ENCODE peak calls at places on chromosomes 5 and 9, in four cellular contexts. L is brain pericyte, A is neural crest cell, W is SHP77. O is an unnamed sample.

GRCh38 chr5:143153332-143154119 is 250.0 kb downstream of the NR3C1 start:
- DNase-seq in L (no peak), A (no peak), W (no peak), O (peak)

GRCh38 chr9:122221223-122221811 is 7.4 kb downstream of the LHX6 start:
- DNase-seq in L (no peak), A (no peak), W (no peak), O (no peak)

GRCh38 chr9:115117999-115118470 is at the start of gene TNC:
- DNase-seq in L (peak), A (peak), W (peak), O (no peak)

GRCh38 chr5:172280937-172281336 is 2.6 kb downstream of the UBTD2 start:
- DNase-seq in L (no peak), A (no peak), W (no peak), O (no peak)

GRCh38 chr9:107425110-107426025 is 64.2 kb downstream of the KLF4 start:
- DNase-seq in L (peak), A (peak), W (no peak), O (peak)

GRCh38 chr9:23587433-23587832 is 238.6 kb downstream of the ELAVL2 start:
- DNase-seq in L (no peak), A (no peak), W (no peak), O (no peak)

GRCh38 chr5:111779260-111780254 is 22.6 kb upstream of the NREP start:
- DNase-seq in L (no peak), A (no peak), W (no peak), O (no peak)

GRCh38 chr9:92001244-92001643 is 51.2 kb upstream of the ROR2 start:
- DNase-seq in L (no peak), A (no peak), W (no peak), O (no peak)

GRCh38 chr5:122751293-122751753 is 23.6 kb upstream of the SNX2 start:
- DNase-seq in L (no peak), A (no peak), W (no peak), O (no peak)

GRCh38 chr9:127977877-127978647 is 2.7 kb downstream of the EEIG1 start:
- DNase-seq in L (no peak), A (no peak), W (no peak), O (no peak)

GRCh38 chr9:85605905-85606304 is 135.8 kb downstream of the AGTPBP1 start:
- DNase-seq in L (no peak), A (no peak), W (no peak), O (no peak)

GRCh38 chr5:138752341-138752950 is 779 bp upstream of the CTNNA1 start:
- DNase-seq in L (no peak), A (no peak), W (no peak), O (no peak)

GRCh38 chr5:165039748-165040147 is 1534.3 kb downstream of the MAT2B start:
- DNase-seq in L (no peak), A (no peak), W (no peak), O (no peak)

GRCh38 chr9:27505744-27506161 is 18.3 kb upstream of the IFNK start:
- DNase-seq in L (no peak), A (no peak), W (no peak), O (no peak)

GRCh38 chr5:9480499-9480898 is 65.4 kb downstream of the SEMA5A start:
- DNase-seq in L (no peak), A (no peak), W (no peak), O (no peak)

GRCh38 chr5:112738180-112738560 is 485 bp downstream of the APC start:
- DNase-seq in L (no peak), A (no peak), W (peak), O (no peak)

GRCh38 chr5:179382486-179382885 is 37.2 kb upstream of the ADAMTS2 start:
- DNase-seq in L (no peak), A (no peak), W (no peak), O (no peak)

GRCh38 chr9:127846451-127847154 is 7.9 kb downstream of the ENG start:
- DNase-seq in L (no peak), A (no peak), W (no peak), O (no peak)

GRCh38 chr5:3490962-3491477 is 104.6 kb upstream of the IRX1 start:
- DNase-seq in L (no peak), A (no peak), W (no peak), O (no peak)

GRCh38 chr9:2583308-2584013 is 38.1 kb upstream of the VLDLR start:
- DNase-seq in L (no peak), A (no peak), W (no peak), O (no peak)

GRCh38 chr9:124286292-124286931 is 28.7 kb downstream of the NEK6 start:
- DNase-seq in L (peak), A (no peak), W (no peak), O (no peak)

GRCh38 chr9:117636681-117637080 is 67.5 kb upstream of the TLR4 start:
- DNase-seq in L (no peak), A (no peak), W (no peak), O (no peak)

GRCh38 chr5:170132642-170133448 is 27.1 kb downstream of the FOXI1 start:
- DNase-seq in L (no peak), A (no peak), W (no peak), O (no peak)

GRCh38 chr9:92635760-92636159 is 34.2 kb downstream of the IPPK start:
- DNase-seq in L (no peak), A (no peak), W (no peak), O (no peak)